ENCODE peak calls at places on chromosomes 1 and 21, in four cellular contexts. A is heart right ventricle, I is ovary, H is Peyer's patch. E is an unnamed sample.

GRCh38 chr1:78650114-78650513 is 483 bp downstream of the IFI44 start:
- DNase-seq in A (no peak), I (no peak), H (no peak), E (no peak)

GRCh38 chr21:31133243-31133830 is 95.1 kb upstream of the KRTAP19-8 start:
- DNase-seq in H (no peak), A (no peak), I (no peak), E (no peak)

GRCh38 chr21:44965251-44966022 is 25.6 kb downstream of the SLX9 start:
- DNase-seq in A (peak), I (no peak), H (no peak), E (no peak)

GRCh38 chr1:22048351-22049192 is 3.9 kb upstream of the CDC42 start:
- DNase-seq in I (no peak), H (no peak), A (no peak), E (no peak)

GRCh38 chr1:93746009-93746408 is 64.4 kb upstream of the BCAR3 start:
- DNase-seq in A (no peak), H (no peak), I (no peak), E (no peak)

GRCh38 chr1:226912587-226913176 is 27.4 kb upstream of the COQ8A start:
- DNase-seq in I (peak), H (peak), A (peak), E (peak)

GRCh38 chr21:43881918-43882317 is 16.9 kb downstream of the AGPAT3 start:
- DNase-seq in H (peak), A (no peak), I (no peak), E (no peak)

GRCh38 chr1:66769512-66770229 is 17.4 kb downstream of the DYNLT5 start:
- DNase-seq in A (no peak), H (no peak), I (no peak), E (no peak)

GRCh38 chr1:5514519-5515183 is 477.6 kb downstream of the NPHP4 start:
- DNase-seq in I (peak), H (peak), A (peak), E (peak)

GRCh38 chr1:39575191-39576015 is 1.2 kb downstream of the PABPC4 start:
- DNase-seq in I (peak), A (peak), H (peak), E (peak)

GRCh38 chr1:157969693-157970485 is 23.6 kb upstream of the KIRREL1 start:
- DNase-seq in H (no peak), A (no peak), I (peak), E (no peak)

GRCh38 chr1:153652795-153653507 is 5.6 kb upstream of the SNAPIN start:
- DNase-seq in A (no peak), H (peak), I (no peak), E (no peak)

GRCh38 chr1:188027613-188028012 is 1198.9 kb downstream of the PLA2G4A start:
- DNase-seq in I (no peak), A (no peak), H (no peak), E (no peak)

GRCh38 chr1:2952371-2952770 is 68.9 kb upstream of the ACTRT2 start:
- DNase-seq in A (no peak), I (no peak), H (peak), E (no peak)

GRCh38 chr1:157162345-157162744 is 24.1 kb upstream of the ETV3 start:
- DNase-seq in I (no peak), A (no peak), H (no peak), E (no peak)

GRCh38 chr1:28102169-28102568 is 13.8 kb upstream of the EYA3 start:
- DNase-seq in H (no peak), A (no peak), I (no peak), E (no peak)

GRCh38 chr1:6472391-6472790 is 6.4 kb upstream of the TNFRSF25 start:
- DNase-seq in I (no peak), H (peak), A (no peak), E (no peak)

GRCh38 chr1:183877321-183877720 is 72.4 kb downstream of the RGL1 start:
- DNase-seq in A (peak), I (peak), H (no peak), E (peak)

GRCh38 chr1:174877208-174877673 is 122.5 kb upstream of the CACYBP start:
- DNase-seq in A (no peak), I (no peak), H (peak), E (peak)

GRCh38 chr1:33762962-33763361 is 100.9 kb upstream of the HMGB4 start:
- DNase-seq in I (no peak), A (no peak), H (no peak), E (no peak)

GRCh38 chr1:12525311-12526181 is 92.5 kb downstream of the DHRS3 start:
- DNase-seq in H (no peak), I (peak), A (no peak), E (peak)

GRCh38 chr1:30058966-30059365 is 664.4 kb downstream of the MATN1 start:
- DNase-seq in I (no peak), H (no peak), A (no peak), E (no peak)

GRCh38 chr1:88333301-88333700 is 350.8 kb upstream of the PKN2 start:
- DNase-seq in A (no peak), H (no peak), I (no peak), E (no peak)

GRCh38 chr1:116825735-116826438 is 71.7 kb downstream of the CD2 start:
- DNase-seq in A (no peak), H (peak), I (no peak), E (no peak)

GRCh38 chr1:53639996-53640695 is 98.8 kb downstream of the GLIS1 start:
- DNase-seq in H (peak), A (no peak), I (no peak), E (peak)

GRCh38 chr1:232355162-232356006 is 274.5 kb downstream of the SIPA1L2 start:
- DNase-seq in I (no peak), H (no peak), A (no peak), E (no peak)

DNA sequence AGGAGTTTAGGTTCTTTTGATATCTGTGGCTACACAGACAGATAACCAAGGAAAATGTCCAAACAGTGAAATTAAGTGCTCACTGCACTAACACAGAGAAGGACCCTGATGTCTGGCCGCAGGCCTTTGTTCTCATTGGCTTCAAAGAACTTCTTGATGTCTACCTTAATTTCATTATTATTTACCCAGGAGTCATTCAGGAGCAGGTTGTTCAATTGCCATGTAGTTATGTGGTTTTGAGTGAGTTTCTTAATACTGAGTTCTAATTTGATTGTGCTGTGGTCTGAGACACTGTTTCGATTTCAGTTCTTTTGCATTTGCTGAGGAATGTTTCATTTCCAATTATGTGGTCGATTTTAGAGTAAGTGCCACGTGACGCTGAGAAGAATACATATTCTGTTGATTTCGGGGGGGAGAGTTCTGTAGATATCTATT is 15.2 kb upstream of the LGALS8 start:
- DNase-seq in I (no peak), H (no peak), A (no peak), E (no peak)
- H3K27ac ChIP-seq in I (no peak), H (no peak), A (no peak), E (no peak)

DNA sequence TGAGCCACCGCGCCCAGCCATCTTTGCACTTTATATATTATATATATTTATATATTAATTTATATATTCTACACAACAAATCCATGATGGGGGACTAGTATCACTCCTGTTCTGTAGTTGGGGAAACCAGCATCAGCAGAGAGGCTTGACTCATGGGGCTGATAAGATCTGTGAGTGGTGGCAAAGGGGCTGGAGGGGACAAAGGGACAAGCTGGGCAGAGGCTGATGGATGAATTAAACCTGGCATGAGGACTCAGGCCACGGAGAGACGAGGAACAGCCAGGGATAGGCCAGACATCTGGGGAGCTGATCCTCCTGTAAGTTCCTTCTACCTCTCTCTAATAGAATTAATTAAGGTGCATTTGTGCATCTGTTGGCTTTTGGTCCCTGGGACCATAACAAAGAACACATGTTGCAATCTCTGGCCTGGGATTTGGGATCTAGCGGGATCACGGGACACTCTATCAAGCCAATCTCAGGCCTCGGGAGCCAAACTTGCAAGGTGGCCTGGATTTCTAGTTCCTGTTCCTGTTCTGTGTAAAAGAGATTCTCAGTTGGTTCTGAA is 7.6 kb downstream of the CNR2 start:
- DNase-seq in A (no peak), I (no peak), H (no peak), E (no peak)
- H3K27ac ChIP-seq in A (no peak), I (no peak), H (no peak), E (no peak)

GRCh38 chr1:27005648-27006496 is 6.8 kb downstream of the TENT5B start:
- DNase-seq in I (no peak), A (no peak), H (no peak), E (peak)

GRCh38 chr1:27009601-27010197 is 3.0 kb downstream of the TENT5B start:
- DNase-seq in H (peak), A (peak), I (no peak), E (peak)

GRCh38 chr1:27006683-27007082 is 6.0 kb downstream of the TENT5B start:
- DNase-seq in A (no peak), H (no peak), I (no peak), E (no peak)

GRCh38 chr1:27010226-27010994 is 2.2 kb downstream of the TENT5B start:
- DNase-seq in H (no peak), I (no peak), A (no peak), E (no peak)

DNA sequence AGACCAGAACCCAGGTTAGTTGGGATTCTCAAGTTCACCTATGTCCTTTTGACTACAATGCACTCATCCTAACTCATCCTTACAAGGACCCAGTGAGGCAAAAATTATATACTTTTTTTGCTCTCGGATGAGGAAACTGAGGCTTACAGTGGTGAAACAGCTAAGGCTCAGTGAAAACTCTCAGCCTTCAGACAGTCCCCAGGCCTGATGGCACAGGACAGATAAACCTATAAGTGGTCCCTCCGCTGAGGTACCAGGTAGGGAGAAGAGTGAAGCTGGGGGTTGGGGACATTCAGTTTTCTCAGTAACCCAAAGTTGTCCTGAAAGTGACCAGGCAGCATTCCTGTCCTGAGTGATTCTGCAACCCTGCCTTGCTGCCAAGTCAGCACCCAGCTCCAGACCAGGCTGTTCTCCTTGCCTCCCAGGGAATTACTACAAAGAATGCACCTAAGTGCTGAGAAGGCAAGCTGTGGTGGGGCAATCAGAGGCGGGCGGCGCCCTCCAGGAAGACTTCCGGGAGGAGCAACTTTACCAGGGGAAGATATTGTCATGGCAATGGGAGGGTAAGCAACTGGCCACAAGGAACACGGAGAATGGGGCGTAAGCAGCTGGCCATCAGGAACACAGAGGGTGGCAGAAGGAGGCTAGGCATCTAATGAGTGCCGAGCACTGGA is 4.6 kb downstream of the TENT5B start:
- DNase-seq in H (no peak), A (no peak), I (no peak), E (peak)
- H3K27ac ChIP-seq in H (no peak), A (peak), I (no peak), E (peak)

GRCh38 chr21:29832217-29832616 is 107.6 kb downstream of the GRIK1 start:
- DNase-seq in H (no peak), A (no peak), I (no peak), E (no peak)

GRCh38 chr21:29825936-29826335 is 113.9 kb downstream of the GRIK1 start:
- DNase-seq in A (no peak), I (no peak), H (no peak), E (no peak)

GRCh38 chr21:29827236-29827635 is 112.6 kb downstream of the GRIK1 start:
- DNase-seq in A (no peak), H (no peak), I (no peak), E (no peak)

GRCh38 chr21:29827647-29828046 is 112.1 kb downstream of the GRIK1 start:
- DNase-seq in H (no peak), A (no peak), I (no peak), E (no peak)

DNA sequence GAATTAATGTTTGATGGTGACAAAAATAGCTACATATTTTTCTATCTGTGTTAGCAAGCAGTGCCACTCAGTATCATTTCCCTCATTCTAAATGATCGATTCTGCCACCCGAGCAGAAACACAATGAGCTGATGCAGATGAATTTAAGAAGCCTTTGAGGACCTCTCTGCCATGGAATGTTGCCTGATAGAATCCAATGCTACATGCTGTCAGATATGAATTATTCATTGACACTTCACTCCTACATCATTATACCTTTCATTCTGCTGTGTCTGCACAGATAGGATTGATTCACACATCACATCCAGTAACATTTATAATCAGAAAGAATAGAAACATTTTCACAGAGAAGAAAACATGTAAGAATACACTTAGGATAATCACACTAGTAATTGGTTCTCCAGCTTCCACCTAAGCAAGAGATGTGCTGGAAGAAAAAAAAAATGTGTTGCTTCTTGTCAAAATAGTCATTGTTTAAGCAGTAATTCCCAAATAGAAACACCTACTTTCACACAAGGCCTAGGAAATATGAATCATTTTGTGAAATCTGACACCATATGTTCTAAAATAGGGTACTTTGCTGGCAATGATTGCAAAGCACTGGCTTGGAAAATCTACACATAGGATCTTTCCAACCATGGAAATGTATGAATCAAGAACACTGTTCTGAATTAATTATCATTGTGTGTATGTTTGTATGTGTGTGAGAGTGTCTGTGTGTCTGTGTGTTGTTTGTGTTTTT is 110.1 kb downstream of the GRIK1 start:
- DNase-seq in I (no peak), H (no peak), A (no peak), E (no peak)
- H3K27ac ChIP-seq in I (no peak), H (no peak), A (no peak), E (no peak)

GRCh38 chr1:10682449-10683365 is 113.7 kb downstream of the CASZ1 start:
- DNase-seq in I (no peak), A (no peak), H (no peak), E (no peak)
- H3K27ac ChIP-seq in I (no peak), A (peak), H (no peak), E (peak)

DNA sequence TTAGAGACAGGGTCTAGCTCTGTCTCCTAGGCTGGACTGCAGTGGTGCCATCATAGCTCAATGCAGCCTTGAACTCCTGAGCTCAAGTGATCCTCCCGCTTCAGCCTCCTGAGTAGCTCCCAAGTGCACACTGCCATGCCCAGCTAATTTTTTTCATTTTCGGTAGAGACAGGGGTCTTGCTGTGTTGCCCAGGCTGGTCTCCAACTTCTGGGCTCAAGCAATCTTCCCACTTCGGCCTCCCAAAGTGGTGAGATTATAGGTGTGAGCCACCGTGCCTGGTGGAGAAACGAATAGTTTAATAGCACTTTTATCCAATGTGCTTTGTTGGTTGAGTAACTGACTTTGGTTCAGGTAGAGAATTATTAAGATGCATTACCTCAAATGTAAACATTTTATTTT is 20.9 kb downstream of the PIK3CD start:
- DNase-seq in I (no peak), H (no peak), A (no peak), E (no peak)
- H3K27ac ChIP-seq in I (no peak), H (no peak), A (no peak), E (no peak)

GRCh38 chr1:107883562-107883961 is 81.4 kb downstream of the VAV3 start:
- DNase-seq in I (no peak), A (no peak), H (no peak), E (peak)
- H3K27ac ChIP-seq in I (no peak), A (no peak), H (no peak), E (no peak)

GRCh38 chr1:85245891-85246290 is 13.6 kb downstream of the C1orf52 start:
- DNase-seq in I (no peak), A (no peak), H (no peak), E (no peak)
- H3K27ac ChIP-seq in I (no peak), A (no peak), H (no peak), E (no peak)

GRCh38 chr1:228151170-228151513 is 1.4 kb downstream of the GJC2 start:
- DNase-seq in H (no peak), I (no peak), A (no peak), E (no peak)
- H3K27ac ChIP-seq in H (peak), I (peak), A (peak), E (peak)